ENCODE peak calls at places on chromosome 14, in six cellular contexts. Y is T-cell; M is stimulated activated CD8-positive, alpha-beta memory T cell treated with anti-CD3 and anti-CD28 coated beads, Interleukin-12 subunit alpha, Interleukin-12 subunit beta, amount 100 ng/mL, for 4 hours; O is ACHN; I is kidney glomerular epithelial cell; J is tibial nerve. W is an unnamed sample.

GRCh38 chr14:90354551-90355298 is 23.0 kb upstream of the NRDE2 start:
- DNase-seq in Y (no peak), M (no peak), O (no peak), I (no peak), J (no peak), W (no peak)

GRCh38 chr14:64720190-64720589 is 16.0 kb downstream of the PLEKHG3 start:
- DNase-seq in Y (no peak), M (no peak), O (peak), I (peak), J (no peak), W (no peak)

GRCh38 chr14:104504172-104504735 is 75.3 kb upstream of the C14orf180 start:
- DNase-seq in Y (no peak), M (no peak), O (no peak), I (no peak), J (no peak), W (no peak)

GRCh38 chr14:90534091-90534837 is 137.4 kb downstream of the CALM1 start:
- DNase-seq in Y (no peak), M (no peak), O (no peak), I (peak), J (no peak), W (no peak)

GRCh38 chr14:95055318-95055717 is 102.0 kb downstream of the DICER1 start:
- DNase-seq in Y (no peak), M (no peak), O (no peak), I (no peak), J (no peak), W (no peak)

GRCh38 chr14:74834682-74835392 is 41.1 kb downstream of the PROX2 start:
- DNase-seq in Y (no peak), M (no peak), O (peak), I (peak), J (no peak), W (no peak)

GRCh38 chr14:105072892-105073719 is 7.9 kb upstream of the GPR132 start:
- DNase-seq in Y (no peak), M (no peak), O (no peak), I (no peak), J (no peak), W (no peak)

GRCh38 chr14:56213288-56213687 is 95.1 kb downstream of the PELI2 start:
- DNase-seq in Y (no peak), M (no peak), O (no peak), I (no peak), J (no peak), W (no peak)

GRCh38 chr14:58739674-58740073 is 101.9 kb downstream of the DACT1 start:
- DNase-seq in Y (no peak), M (no peak), O (no peak), I (no peak), J (no peak), W (no peak)

GRCh38 chr14:89406941-89407340 is 10.1 kb downstream of the FOXN3 start:
- DNase-seq in Y (no peak), M (no peak), O (no peak), I (no peak), J (peak), W (no peak)

GRCh38 chr14:89915114-89915878 is 39.2 kb downstream of the EFCAB11 start:
- DNase-seq in Y (peak), M (no peak), O (peak), I (peak), J (peak), W (no peak)

GRCh38 chr14:74488788-74489397 is 4.2 kb downstream of the NPC2 start:
- DNase-seq in Y (no peak), M (no peak), O (peak), I (peak), J (no peak), W (no peak)

GRCh38 chr14:100488057-100488456 is 99.2 kb downstream of the BEGAIN start:
- DNase-seq in Y (no peak), M (no peak), O (no peak), I (no peak), J (no peak), W (no peak)

GRCh38 chr14:103597623-103598372 is 31.2 kb upstream of the KLC1 start:
- DNase-seq in Y (no peak), M (no peak), O (peak), I (peak), J (no peak), W (peak)

GRCh38 chr14:90521121-90521929 is 124.5 kb downstream of the CALM1 start:
- DNase-seq in Y (no peak), M (no peak), O (no peak), I (no peak), J (no peak), W (no peak)

GRCh38 chr14:96741151-96741977 is 55.8 kb upstream of the VRK1 start:
- DNase-seq in Y (peak), M (peak), O (peak), I (peak), J (peak), W (no peak)

GRCh38 chr14:54772451-54772881 is 130.2 kb downstream of the GCH1 start:
- DNase-seq in Y (no peak), M (no peak), O (peak), I (no peak), J (no peak), W (no peak)

GRCh38 chr14:58807271-58807670 is 169.5 kb downstream of the DACT1 start:
- DNase-seq in Y (no peak), M (no peak), O (no peak), I (no peak), J (no peak), W (no peak)

GRCh38 chr14:53327716-53328115 is 174.6 kb upstream of the DDHD1 start:
- DNase-seq in Y (no peak), M (no peak), O (no peak), I (peak), J (no peak), W (no peak)

GRCh38 chr14:104177411-104177810 is 39.0 kb downstream of the KIF26A start:
- DNase-seq in Y (no peak), M (no peak), O (no peak), I (no peak), J (no peak), W (no peak)